ENCODE peak calls at places on chromosomes 7 and 10, in seven cellular contexts. S is uterus, Q is DND-41, W is prostate gland, O is Caco-2, F is tibial artery, G is adrenal gland. Z is an unnamed sample.

GRCh38 chr10:4343798-4344370 is 482.1 kb upstream of the AKR1E2 start:
- DNase-seq in S (no peak), Q (no peak), W (no peak), O (no peak), F (no peak), G (no peak), Z (no peak)

GRCh38 chr7:130897515-130898419 is 163.8 kb upstream of the KLF14 start:
- DNase-seq in S (no peak), Q (no peak), W (no peak), O (no peak), F (no peak), G (peak), Z (no peak)

GRCh38 chr10:98308602-98309365 is 40.8 kb upstream of the LOXL4 start:
- DNase-seq in S (no peak), Q (no peak), W (no peak), O (no peak), F (no peak), G (no peak), Z (no peak)

GRCh38 chr10:87585565-87586514 is 73.8 kb upstream of the PAPSS2 start:
- DNase-seq in S (no peak), Q (no peak), W (peak), O (peak), F (no peak), G (peak), Z (no peak)

GRCh38 chr10:91756286-91756685 is 41.9 kb upstream of the TNKS2 start:
- DNase-seq in S (no peak), Q (no peak), W (no peak), O (no peak), F (no peak), G (no peak), Z (peak)

GRCh38 chr10:110056822-110057221 is 49.0 kb downstream of the ADD3 start:
- DNase-seq in S (no peak), Q (no peak), W (no peak), O (no peak), F (no peak), G (no peak), Z (no peak)

GRCh38 chr7:127391591-127392181 is 822 bp downstream of the ZNF800 start:
- DNase-seq in S (no peak), Q (peak), W (peak), O (peak), F (no peak), G (peak), Z (no peak)

GRCh38 chr10:45374451-45375052 is 536 bp downstream of the ALOX5 start:
- DNase-seq in S (no peak), Q (no peak), W (no peak), O (no peak), F (no peak), G (no peak), Z (no peak)

GRCh38 chr10:93751832-93752231 is 5.9 kb upstream of the LGI1 start:
- DNase-seq in S (no peak), Q (no peak), W (no peak), O (peak), F (no peak), G (no peak), Z (no peak)

GRCh38 chr7:109835577-109835976 is 1255.3 kb upstream of the LRRN3 start:
- DNase-seq in S (no peak), Q (no peak), W (no peak), O (no peak), F (no peak), G (no peak), Z (no peak)

GRCh38 chr7:113175525-113176097 is 57.3 kb upstream of the SMIM30 start:
- DNase-seq in S (no peak), Q (no peak), W (no peak), O (no peak), F (no peak), G (no peak), Z (no peak)

GRCh38 chr10:101601541-101601940 is 13.4 kb downstream of the DPCD start:
- DNase-seq in S (no peak), Q (no peak), W (no peak), O (no peak), F (no peak), G (peak), Z (no peak)

GRCh38 chr7:134996097-134996550 is 9.8 kb downstream of the AGBL3 start:
- DNase-seq in S (no peak), Q (no peak), W (no peak), O (no peak), F (no peak), G (no peak), Z (no peak)

GRCh38 chr10:103745264-103746247 is 109.8 kb downstream of the SH3PXD2A start:
- DNase-seq in S (no peak), Q (no peak), W (peak), O (peak), F (no peak), G (no peak), Z (no peak)

GRCh38 chr10:132685921-132686680 is 99.8 kb downstream of the NKX6-2 start:
- DNase-seq in S (no peak), Q (no peak), W (no peak), O (peak), F (peak), G (peak), Z (no peak)

GRCh38 chr7:29042893-29043292 is 84.8 kb upstream of the TRIL start:
- DNase-seq in S (no peak), Q (no peak), W (no peak), O (no peak), F (no peak), G (no peak), Z (no peak)

GRCh38 chr7:54339074-54339473 is 203.1 kb upstream of the VSTM2A start:
- DNase-seq in S (no peak), Q (no peak), W (no peak), O (no peak), F (no peak), G (no peak), Z (no peak)

GRCh38 chr7:88226886-88227516 is 7.2 kb upstream of the SRI start:
- DNase-seq in S (no peak), Q (no peak), W (no peak), O (peak), F (no peak), G (no peak), Z (no peak)

GRCh38 chr10:22308390-22308789 is 7.8 kb upstream of the COMMD3 start:
- DNase-seq in S (no peak), Q (no peak), W (no peak), O (no peak), F (no peak), G (no peak), Z (no peak)

GRCh38 chr10:58951750-58952149 is 224.7 kb upstream of the PHYHIPL start:
- DNase-seq in S (no peak), Q (no peak), W (peak), O (no peak), F (no peak), G (no peak), Z (peak)

GRCh38 chr10:65769828-65770227 is 1156.0 kb upstream of the LRRTM3 start:
- DNase-seq in S (no peak), Q (no peak), W (no peak), O (no peak), F (no peak), G (no peak), Z (no peak)

GRCh38 chr10:95693331-95693667 is 428 bp downstream of the TCTN3 start:
- DNase-seq in S (no peak), Q (no peak), W (no peak), O (no peak), F (no peak), G (no peak), Z (no peak)

GRCh38 chr10:122875843-122876492 is 3.4 kb downstream of the FAM24B start:
- DNase-seq in S (no peak), Q (no peak), W (no peak), O (no peak), F (no peak), G (no peak), Z (no peak)

GRCh38 chr10:91622601-91623000 is 10.3 kb downstream of the PPP1R3C start:
- DNase-seq in S (no peak), Q (no peak), W (no peak), O (no peak), F (no peak), G (no peak), Z (no peak)

GRCh38 chr10:94413374-94413773 is 11.0 kb downstream of the TBC1D12 start:
- DNase-seq in S (no peak), Q (no peak), W (no peak), O (no peak), F (no peak), G (no peak), Z (no peak)

GRCh38 chr10:2936816-2937215 is 130.5 kb upstream of the PFKP start:
- DNase-seq in S (no peak), Q (no peak), W (no peak), O (no peak), F (no peak), G (no peak), Z (no peak)

GRCh38 chr10:9957352-9957751 is 1060.3 kb upstream of the CELF2 start:
- DNase-seq in S (no peak), Q (no peak), W (no peak), O (no peak), F (no peak), G (no peak), Z (no peak)

GRCh38 chr10:114403545-114404161 is 649 bp downstream of the AFAP1L2 start:
- DNase-seq in S (peak), Q (no peak), W (no peak), O (no peak), F (no peak), G (no peak), Z (no peak)

GRCh38 chr7:89002942-89003618 is 207.5 kb upstream of the TEX47 start:
- DNase-seq in S (no peak), Q (no peak), W (no peak), O (no peak), F (no peak), G (no peak), Z (no peak)

GRCh38 chr10:86506499-86506898 is 15.1 kb downstream of the WAPL start:
- DNase-seq in S (no peak), Q (no peak), W (no peak), O (no peak), F (no peak), G (no peak), Z (no peak)

GRCh38 chr10:19979628-19980027 is 163.4 kb downstream of the PLXDC2 start:
- DNase-seq in S (no peak), Q (no peak), W (no peak), O (no peak), F (no peak), G (no peak), Z (no peak)

GRCh38 chr10:102399217-102400021 is 3.9 kb downstream of the NFKB2 start:
- DNase-seq in S (peak), Q (peak), W (peak), O (peak), F (peak), G (peak), Z (peak)

GRCh38 chr7:2807846-2808772 is 36.0 kb downstream of the GNA12 start:
- DNase-seq in S (no peak), Q (no peak), W (no peak), O (no peak), F (peak), G (no peak), Z (no peak)

GRCh38 chr10:133021963-133022783 is 65.6 kb upstream of the ADGRA1 start:
- DNase-seq in S (no peak), Q (no peak), W (no peak), O (no peak), F (no peak), G (no peak), Z (no peak)

GRCh38 chr10:120735315-120735714 is 115.8 kb upstream of the WDR11 start:
- DNase-seq in S (no peak), Q (no peak), W (no peak), O (no peak), F (no peak), G (no peak), Z (no peak)

DNA sequence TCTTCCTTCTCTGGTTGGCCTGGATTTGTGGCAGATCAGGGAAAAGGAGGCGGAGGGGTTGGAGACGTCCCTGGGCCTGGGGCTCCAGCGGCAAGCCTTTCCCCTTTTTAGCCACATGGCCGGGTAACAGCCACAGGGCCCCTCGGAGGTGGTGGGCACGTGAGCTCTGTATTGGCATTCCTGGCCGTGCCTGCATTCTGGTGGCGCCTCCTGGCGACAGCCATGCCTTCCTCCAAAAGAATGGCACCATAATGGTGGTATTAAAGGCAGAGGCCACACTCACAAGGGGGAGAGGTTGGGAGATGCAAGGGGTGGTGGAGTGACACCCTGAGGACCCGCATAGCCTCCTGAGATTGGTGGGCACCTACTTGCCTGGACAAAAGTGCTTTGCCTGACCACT is 3.0 kb upstream of the AQP1 start:
- DNase-seq in S (no peak), Q (no peak), W (no peak), O (no peak), F (no peak), G (no peak), Z (no peak)
- TF ChIP-seq CTCF in S (no peak), Q (no peak), W (no peak), O (no peak), F (no peak), G (no peak), Z (no peak)

DNA sequence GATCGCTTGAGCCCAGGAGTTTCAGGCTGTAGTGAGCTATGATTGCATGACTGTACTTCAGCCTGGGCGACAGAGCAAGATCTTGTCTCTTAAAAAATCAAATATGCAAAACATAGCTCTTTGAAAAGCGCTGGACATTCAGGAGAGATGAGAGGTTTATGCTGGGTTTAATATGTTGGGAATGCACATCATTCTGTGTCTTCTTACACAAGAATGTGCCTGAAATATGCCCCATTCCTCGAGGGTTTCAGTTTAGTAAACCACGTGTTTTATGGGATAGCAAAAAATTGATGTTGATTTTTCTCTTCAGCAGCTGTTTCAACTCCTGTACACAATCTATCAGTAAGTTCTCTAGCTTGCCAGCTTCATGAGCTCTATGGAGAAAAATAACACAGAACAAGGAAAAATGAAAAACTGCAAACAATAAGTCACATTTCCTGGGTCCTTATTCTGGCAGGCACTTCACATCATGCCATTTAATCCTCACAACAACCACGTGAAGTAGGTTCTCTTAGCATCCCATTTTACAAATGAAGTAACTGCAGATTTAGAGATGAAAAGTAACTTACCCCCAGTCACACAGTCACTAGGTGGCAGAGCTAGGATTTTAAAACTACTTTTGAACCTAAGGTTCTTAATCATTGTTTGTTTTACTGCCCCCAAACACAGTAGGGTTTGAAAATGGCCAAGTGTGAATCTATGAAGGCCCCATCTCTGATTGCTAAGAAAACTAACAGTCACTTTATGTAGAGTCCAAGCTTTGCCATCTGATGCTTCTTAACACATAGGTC is 423.6 kb downstream of the PHTF2 start:
- DNase-seq in S (no peak), Q (no peak), W (no peak), O (no peak), F (no peak), G (no peak), Z (no peak)
- TF ChIP-seq CTCF in S (no peak), Q (peak), W (no peak), O (no peak), F (no peak), G (no peak), Z (no peak)

GRCh38 chr7:40704172-40704571 is 569.4 kb downstream of the SUGCT start:
- DNase-seq in S (no peak), Q (no peak), W (no peak), O (no peak), F (no peak), G (no peak), Z (no peak)
- TF ChIP-seq CTCF in S (no peak), Q (no peak), W (no peak), O (no peak), F (no peak), G (no peak), Z (no peak)

GRCh38 chr10:57579926-57580325 is 687.8 kb downstream of the IPMK start:
- DNase-seq in S (no peak), Q (no peak), W (no peak), O (no peak), F (no peak), G (no peak), Z (no peak)
- TF ChIP-seq CTCF in S (peak), Q (peak), W (no peak), O (peak), F (peak), G (peak), Z (peak)

DNA sequence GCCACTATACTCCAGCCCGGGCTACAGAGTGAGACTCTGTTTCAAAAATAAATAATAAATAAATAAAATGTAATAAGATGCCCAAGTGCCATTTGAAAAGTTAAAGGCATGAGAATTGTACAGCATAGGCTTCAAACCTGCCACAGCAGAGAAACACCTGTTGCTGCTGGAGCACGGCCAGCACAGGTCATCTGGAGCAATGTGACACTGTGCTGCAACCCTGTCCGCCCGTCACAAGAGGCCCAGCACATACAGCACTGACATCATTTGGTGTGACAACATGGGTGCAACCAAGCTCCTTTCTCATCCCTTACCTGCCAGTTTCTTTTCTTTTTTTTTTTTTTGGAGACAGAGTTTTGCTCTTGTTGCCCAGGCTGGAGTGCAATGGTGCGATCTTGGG is 1.3 kb downstream of the RFC2 start:
- DNase-seq in S (no peak), Q (no peak), W (no peak), O (no peak), F (no peak), G (no peak), Z (no peak)
- TF ChIP-seq CTCF in S (no peak), Q (no peak), W (no peak), O (no peak), F (no peak), G (no peak), Z (no peak)

GRCh38 chr10:1741450-1741849 is 4.1 kb upstream of the ADARB2 start:
- DNase-seq in S (no peak), Q (peak), W (no peak), O (no peak), F (no peak), G (no peak), Z (no peak)

GRCh38 chr10:1738950-1739349 is 1.6 kb upstream of the ADARB2 start:
- DNase-seq in S (no peak), Q (no peak), W (no peak), O (no peak), F (no peak), G (no peak), Z (no peak)

GRCh38 chr10:1736972-1737221 is 428 bp downstream of the ADARB2 start:
- DNase-seq in S (no peak), Q (no peak), W (no peak), O (no peak), F (no peak), G (no peak), Z (no peak)

GRCh38 chr10:1737222-1738061 is at the start of gene ADARB2:
- DNase-seq in S (no peak), Q (peak), W (peak), O (peak), F (no peak), G (no peak), Z (no peak)

GRCh38 chr10:1739751-1740150 is 2.4 kb upstream of the ADARB2 start:
- DNase-seq in S (no peak), Q (no peak), W (no peak), O (no peak), F (no peak), G (no peak), Z (no peak)
- TF ChIP-seq CTCF in S (no peak), Q (no peak), W (no peak), O (no peak), F (no peak), G (no peak), Z (no peak)

GRCh38 chr10:118544401-118544948 is 51.0 kb downstream of the PRLHR start:
- DNase-seq in S (no peak), Q (no peak), W (no peak), O (no peak), F (no peak), G (no peak), Z (no peak)
- TF ChIP-seq CTCF in S (no peak), Q (no peak), W (no peak), O (no peak), F (no peak), G (no peak), Z (no peak)

Z was measured in AG09319.